ENCODE peak calls at places on chromosomes 7 and 10, in four cellular contexts. I is GM12878, V is H1, R is HepG2. F is an unnamed sample.

GRCh38 chr10:28947209-28947608 is 269.9 kb downstream of the BAMBI start:
- DNase-seq in R (no peak), I (no peak), V (no peak), F (no peak)

GRCh38 chr10:98273454-98273850 is 5.5 kb upstream of the LOXL4 start:
- DNase-seq in R (no peak), V (no peak), I (no peak), F (no peak)

GRCh38 chr7:18293759-18294158 is 201.8 kb upstream of the HDAC9 start:
- DNase-seq in R (no peak), I (no peak), V (no peak), F (no peak)

GRCh38 chr10:85458274-85458673 is 908.3 kb downstream of the GRID1 start:
- DNase-seq in I (no peak), V (no peak), R (no peak), F (no peak)

GRCh38 chr10:31697271-31698168 is 231.1 kb downstream of the ARHGAP12 start:
- DNase-seq in I (no peak), V (no peak), R (no peak), F (no peak)

GRCh38 chr7:105691029-105691691 is 109.9 kb upstream of the EFCAB10 start:
- DNase-seq in V (no peak), I (no peak), R (no peak), F (no peak)

GRCh38 chr7:4960363-4960762 is 1.4 kb upstream of the MMD2 start:
- DNase-seq in I (no peak), V (no peak), R (no peak), F (no peak)

GRCh38 chr10:69222157-69223027 is 2.3 kb downstream of the HKDC1 start:
- DNase-seq in V (peak; percentile 25), R (peak; percentile 62), I (peak; percentile 88), F (peak; percentile 36)

GRCh38 chr7:146875222-146875785 is 758.7 kb downstream of the CNTNAP2 start:
- DNase-seq in V (no peak), R (no peak), I (no peak), F (peak; percentile 33)

GRCh38 chr7:140734096-140734495 is 37.6 kb downstream of the NDUFB2 start:
- DNase-seq in R (no peak), I (no peak), V (no peak), F (no peak)

GRCh38 chr7:100539436-100540006 is 518 bp downstream of the AGFG2 start:
- DNase-seq in I (no peak), V (no peak), R (no peak), F (no peak)
- TF ChIP-seq ZNF274 in I (no peak), V (no peak), R (no peak), F (no peak)

GRCh38 chr7:44894881-44895600 is 9.7 kb upstream of the PURB start:
- DNase-seq in R (no peak), I (no peak), V (no peak), F (no peak)

GRCh38 chr7:44891372-44891771 is 6.0 kb upstream of the PURB start:
- DNase-seq in V (no peak), R (no peak), I (no peak), F (no peak)

GRCh38 chr7:44897299-44897698 is 12.0 kb upstream of the PURB start:
- DNase-seq in V (no peak), R (no peak), I (no peak), F (no peak)

GRCh38 chr7:44891791-44892190 is 6.5 kb upstream of the PURB start:
- DNase-seq in I (no peak), R (no peak), V (no peak), F (no peak)

DNA sequence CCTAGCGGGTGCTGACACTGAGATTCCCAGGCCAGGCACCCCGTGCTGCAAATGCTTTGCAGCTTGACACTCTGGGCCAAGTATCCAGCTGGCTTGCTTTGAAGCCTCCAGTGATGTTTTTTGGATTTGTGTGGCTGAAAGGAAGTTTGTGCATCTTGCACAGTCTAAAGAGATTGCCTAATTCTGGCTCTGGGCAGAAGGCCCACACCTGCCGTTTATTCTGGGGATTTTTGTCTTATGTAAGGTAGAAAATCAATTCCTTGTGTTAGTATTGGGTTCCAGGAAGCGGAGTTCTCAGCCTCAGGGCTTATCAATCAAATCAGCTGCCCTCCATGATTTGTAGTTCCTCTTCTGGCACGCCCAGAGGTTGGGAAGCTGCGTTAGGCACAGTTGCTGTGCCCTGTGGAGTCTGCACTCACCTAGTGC is 8.4 kb upstream of the PURB start:
- DNase-seq in V (no peak), I (no peak), R (no peak), F (no peak)
- TF ChIP-seq SUZ12 in V (no peak), I (no peak), R (no peak), F (no peak)

DNA sequence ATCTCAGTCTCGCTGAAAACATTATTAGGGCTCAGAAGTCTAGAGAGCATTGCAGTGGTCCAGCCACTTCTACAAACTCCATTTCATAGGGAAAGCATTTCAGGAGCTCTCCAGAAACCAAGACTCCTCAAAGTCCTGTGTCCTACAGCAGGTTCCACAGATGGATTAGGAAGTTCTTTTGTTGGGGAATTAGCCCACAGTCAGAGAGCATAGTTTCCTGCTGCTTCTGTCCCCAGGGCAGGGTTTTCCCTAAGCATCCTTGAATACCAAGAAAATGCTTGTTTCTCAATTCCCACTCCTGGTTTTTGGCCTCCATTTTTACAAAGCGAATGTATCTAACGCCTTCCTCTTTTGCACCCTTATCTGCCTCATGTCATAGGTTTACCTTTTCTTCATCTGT is 235.9 kb upstream of the PODXL start:
- DNase-seq in V (no peak), R (no peak), I (no peak), F (peak; percentile 57)
- H3K4me3 ChIP-seq in V (no peak overlapping the region), R (no peak overlapping the region), I (no peak overlapping the region), F (no peak overlapping the region)

GRCh38 chr10:132707121-132707775 is 78.7 kb downstream of the NKX6-2 start:
- DNase-seq in V (no peak), I (no peak), R (peak; percentile 21), F (no peak)
- TF ChIP-seq ZNF274 in V (no peak), I (no peak), R (no peak), F (no peak)

DNA sequence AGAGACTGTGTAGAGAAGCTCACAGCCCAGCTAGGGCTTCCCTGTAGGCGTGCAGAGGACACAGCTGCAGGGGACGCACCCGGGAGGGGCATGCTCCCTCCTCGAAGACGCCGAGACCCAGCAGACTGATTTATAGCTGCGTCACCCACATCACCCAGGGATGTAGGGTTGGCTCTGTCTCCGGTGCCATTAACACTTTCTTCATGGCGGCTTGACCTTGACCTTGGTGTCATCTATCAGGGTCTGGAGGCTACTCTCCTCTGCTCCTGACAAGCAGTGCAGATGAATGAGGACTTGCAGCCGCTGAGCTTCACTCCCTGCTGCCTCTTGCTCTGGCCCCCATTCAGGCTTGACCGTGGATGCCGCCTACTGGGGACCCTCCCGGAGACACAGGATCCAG is 549.6 kb downstream of the TCERG1L start:
- DNase-seq in V (no peak), R (no peak), I (no peak), F (no peak)
- TF ChIP-seq SUZ12 in V (no peak), R (no peak), I (no peak), F (no peak)

F was measured in NT2/D1.